ENCODE peak calls at places on chromosomes 16 and 17, in seven cellular contexts. C, J, T, Z, H, S and X are unnamed samples.

GRCh38 chr17:75160211-75160610 is 5.9 kb upstream of the JPT1 start:
- DNase-seq in Z (no peak), C (no peak), S (no peak), H (no peak), J (no peak), T (no peak), X (no peak)

GRCh38 chr17:29562615-29563014 is 4.2 kb downstream of the ABHD15 start:
- DNase-seq in H (no peak), J (no peak), S (no peak), Z (peak; percentile 56), T (peak; percentile 46), C (no peak), X (no peak)

GRCh38 chr16:57533618-57534336 is 2.6 kb downstream of the CCDC102A start:
- DNase-seq in S (peak; percentile 26), J (peak; percentile 61), Z (peak; percentile 72), C (peak; percentile 21), H (peak; percentile 68), T (no peak), X (peak; percentile 60)

GRCh38 chr17:50848039-50848438 is 12.7 kb downstream of the WFIKKN2 start:
- DNase-seq in S (no peak), J (no peak), H (no peak), C (no peak), Z (no peak), T (no peak), X (no peak)

GRCh38 chr17:12053552-12053951 is 32.9 kb downstream of the MAP2K4 start:
- DNase-seq in J (no peak), S (no peak), H (no peak), Z (no peak), T (no peak), C (no peak), X (no peak)

GRCh38 chr16:86768231-86768791 is 190.0 kb downstream of the FOXL1 start:
- DNase-seq in J (no peak), S (no peak), Z (no peak), T (no peak), C (peak; percentile 51), H (peak; percentile 31), X (no peak)

GRCh38 chr16:4227040-4227332 is 14.9 kb downstream of the SRL start:
- DNase-seq in S (no peak), Z (no peak), H (no peak), T (no peak), J (no peak), C (no peak), X (no peak)

GRCh38 chr16:87042551-87043272 is 274.5 kb downstream of the C16orf95 start:
- DNase-seq in H (peak; percentile 72), Z (peak; percentile 65), S (no peak), T (no peak), J (no peak), C (no peak), X (no peak)

GRCh38 chr17:8887834-8888703 is 20.6 kb upstream of the PIK3R6 start:
- DNase-seq in Z (no peak), H (no peak), S (no peak), T (no peak), J (no peak), C (peak; percentile 68), X (no peak)

DNA sequence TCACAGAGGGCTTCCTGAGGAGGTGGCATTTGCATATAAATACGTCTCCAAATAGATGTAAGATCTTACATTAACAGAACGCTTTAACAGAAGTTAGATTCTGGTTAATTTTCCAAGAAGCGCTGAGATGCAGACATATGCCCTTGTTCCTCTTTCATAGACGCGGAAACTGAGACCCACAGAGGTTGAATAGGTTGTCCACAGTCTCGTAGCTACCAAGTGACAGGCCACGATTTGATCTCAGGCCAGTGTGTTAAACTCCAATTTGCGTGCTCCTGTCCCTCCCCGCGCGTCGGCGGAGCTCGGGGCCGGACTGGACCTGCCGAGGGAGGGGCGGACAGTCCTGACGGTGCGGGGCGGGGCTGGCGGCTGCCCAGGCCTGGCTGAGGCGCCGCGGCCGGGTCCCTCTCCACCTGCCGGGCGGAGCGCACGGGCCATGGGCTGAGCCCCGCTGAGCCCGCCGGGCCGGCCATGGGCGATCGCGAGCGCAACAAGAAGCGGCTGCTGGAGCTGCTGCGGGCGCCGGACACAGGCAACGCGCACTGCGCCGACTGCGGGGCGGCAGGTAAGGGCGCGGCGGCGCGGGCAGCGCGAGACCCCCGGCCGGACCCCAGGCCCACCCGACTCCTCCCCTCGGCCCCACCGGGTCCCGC is at the start of gene ADAP2:
- DNase-seq in C (peak; percentile 41), T (peak; percentile 64), S (no peak), J (peak; percentile 83), H (peak; percentile 68), Z (peak; percentile 73), X (no peak)
- H3K27ac ChIP-seq in C (no peak within 1 kb of the TSS), T (no peak within 1 kb of the TSS), S (no peak within 1 kb of the TSS), J (no peak within 1 kb of the TSS), H (no peak within 1 kb of the TSS), Z (peak within 1 kb of the TSS; percentile 50), X (no peak within 1 kb of the TSS)

GRCh38 chr17:13994050-13994449 is 75.3 kb upstream of the COX10 start:
- DNase-seq in T (no peak), C (no peak), S (no peak), H (no peak), Z (no peak), J (no peak), X (no peak)

GRCh38 chr17:13993106-13993505 is 76.2 kb upstream of the COX10 start:
- DNase-seq in T (no peak), J (no peak), Z (no peak), C (no peak), H (no peak), S (no peak), X (no peak)

GRCh38 chr17:13995856-13996635 is 73.3 kb upstream of the COX10 start:
- DNase-seq in C (peak; percentile 57), Z (no peak), T (no peak), J (no peak), S (no peak), H (no peak), X (no peak)

DNA sequence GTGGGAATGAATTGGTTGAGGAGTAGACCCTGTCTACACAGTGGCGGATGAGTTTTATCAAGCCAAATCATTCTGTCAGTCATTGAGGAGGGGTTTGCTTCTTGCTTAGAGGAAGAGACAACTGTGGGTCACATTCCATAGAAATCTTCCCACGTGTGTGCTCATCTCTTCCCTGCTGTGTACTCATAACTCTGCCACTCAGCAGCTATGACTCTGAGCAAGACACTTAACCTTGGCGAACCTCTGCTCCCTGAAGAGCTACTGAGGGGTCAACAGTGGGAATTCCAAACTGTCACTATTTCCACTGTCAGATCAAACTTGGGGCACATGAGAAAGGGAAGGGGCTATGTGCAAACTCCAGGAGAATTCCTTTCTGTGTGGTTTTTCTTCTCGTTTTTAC is 72.5 kb upstream of the COX10 start:
- DNase-seq in T (no peak), H (no peak), J (no peak), S (no peak), C (peak; percentile 48), Z (no peak), X (no peak)
- H3K27ac ChIP-seq in T (no peak overlapping the region), H (no peak overlapping the region), J (no peak overlapping the region), S (no peak overlapping the region), C (no peak overlapping the region), Z (no peak overlapping the region), X (no peak overlapping the region)

GRCh38 chr17:62105861-62106260 is 40.8 kb upstream of the MED13 start:
- DNase-seq in S (no peak), C (no peak), T (no peak), Z (no peak), H (no peak), J (no peak), X (no peak)

GRCh38 chr17:62101090-62101489 is 36.0 kb upstream of the MED13 start:
- DNase-seq in S (no peak), C (no peak), H (no peak), J (no peak), Z (no peak), T (no peak), X (no peak)

GRCh38 chr17:62109378-62109902 is 44.4 kb upstream of the MED13 start:
- DNase-seq in H (no peak), C (peak; percentile 85), S (no peak), Z (no peak), J (peak; percentile 56), T (no peak), X (no peak)

GRCh38 chr17:62101519-62101918 is 36.4 kb upstream of the MED13 start:
- DNase-seq in S (no peak), T (no peak), H (no peak), J (no peak), C (no peak), Z (no peak), X (no peak)

DNA sequence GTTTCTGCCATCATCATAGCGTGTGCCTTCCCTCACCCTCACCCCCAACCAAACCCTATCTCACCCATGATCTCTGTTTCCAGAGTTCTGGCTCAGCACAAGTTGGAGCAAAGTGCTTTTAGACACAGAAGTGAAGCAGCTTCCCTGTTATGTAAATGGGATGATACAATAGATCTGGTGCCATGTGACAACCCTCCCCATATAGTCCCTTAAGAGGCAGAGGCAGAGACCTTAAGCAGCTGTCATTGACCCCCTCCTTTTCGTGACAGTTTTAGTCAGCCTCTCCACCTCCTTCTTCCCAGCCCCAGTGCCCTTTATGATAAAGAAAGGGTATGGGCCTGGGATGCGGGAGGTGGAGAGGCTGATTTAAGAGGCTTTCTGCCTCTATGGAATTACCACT is 40.3 kb upstream of the MED13 start:
- DNase-seq in S (no peak), T (no peak), C (no peak), H (no peak), J (no peak), Z (no peak), X (no peak)
- H3K27ac ChIP-seq in S (no peak overlapping the region), T (no peak overlapping the region), C (no peak overlapping the region), H (no peak overlapping the region), J (no peak overlapping the region), Z (no peak overlapping the region), X (no peak overlapping the region)

GRCh38 chr16:84670063-84670462 is 21.8 kb downstream of the KLHL36 start:
- DNase-seq in H (no peak), S (no peak), C (no peak), Z (no peak), T (no peak), J (no peak), X (no peak)

GRCh38 chr16:84673561-84673960 is 25.2 kb downstream of the KLHL36 start:
- DNase-seq in S (no peak), Z (no peak), T (no peak), J (no peak), H (no peak), C (no peak), X (no peak)

GRCh38 chr16:84673203-84673535 is 24.9 kb downstream of the KLHL36 start:
- DNase-seq in J (no peak), H (no peak), C (peak; percentile 12), Z (no peak), S (no peak), T (no peak), X (no peak)

GRCh38 chr16:84675423-84675822 is 24.4 kb upstream of the USP10 start:
- DNase-seq in C (no peak), J (no peak), Z (no peak), H (no peak), T (no peak), S (no peak), X (no peak)

GRCh38 chr16:84672276-84673202 is 24.2 kb downstream of the KLHL36 start:
- DNase-seq in H (peak; percentile 81), J (peak; percentile 83), S (peak; percentile 66), C (peak; percentile 84), T (peak; percentile 90), Z (peak; percentile 89), X (peak; percentile 76)
- H3K27ac ChIP-seq in H (no peak overlapping the region), J (no peak overlapping the region), S (no peak overlapping the region), C (no peak overlapping the region), T (no peak overlapping the region), Z (no peak overlapping the region), X (no peak overlapping the region)